ENCODE peak calls at places on chromosomes 6 and 20, in six cellular contexts. S, T, J, E, A and K are unnamed samples.

GRCh38 chr6:16947461-16948159 is 154.2 kb upstream of the STMND1 start:
- DNase-seq in S (peak; percentile 52), T (no peak), J (peak; percentile 7), E (peak; percentile 98), A (peak; percentile 92), K (peak; percentile 19)

GRCh38 chr6:151679081-151679480 is 128.4 kb upstream of the ESR1 start:
- DNase-seq in S (no peak), T (no peak), J (no peak), E (peak; percentile 23), A (no peak), K (no peak)

GRCh38 chr6:11018225-11018624 is 25.9 kb downstream of the ELOVL2 start:
- DNase-seq in S (no peak), T (no peak), J (no peak), E (no peak), A (no peak), K (no peak)

GRCh38 chr6:5672581-5673011 is 334.1 kb downstream of the NRN1 start:
- DNase-seq in S (peak; percentile 70), T (no peak), J (peak; percentile 25), E (peak; percentile 14), A (peak; percentile 55), K (no peak)

GRCh38 chr20:53565254-53565653 is 28.4 kb downstream of the ZNF217 start:
- DNase-seq in S (no peak), T (no peak), J (no peak), E (no peak), A (no peak), K (no peak)

GRCh38 chr6:134594881-134595280 is 277.0 kb upstream of the SGK1 start:
- DNase-seq in S (no peak), T (no peak), J (no peak), E (no peak), A (no peak), K (no peak)

GRCh38 chr6:7803219-7803618 is 77.3 kb downstream of the BMP6 start:
- DNase-seq in S (no peak), T (no peak), J (no peak), E (no peak), A (no peak), K (no peak)

GRCh38 chr20:54174452-54175175 is 828 bp upstream of the CYP24A1 start:
- DNase-seq in S (peak; percentile 31), T (no peak), J (peak; percentile 19), E (no peak), A (no peak), K (no peak)

GRCh38 chr6:25899123-25899522 is 25.1 kb upstream of the SLC17A3 start:
- DNase-seq in S (peak; percentile 83), T (no peak), J (peak; percentile 33), E (no peak), A (no peak), K (no peak)

GRCh38 chr6:35403544-35404442 is 48.3 kb upstream of the FANCE start:
- DNase-seq in S (no peak), T (no peak), J (no peak), E (no peak), A (no peak), K (no peak)

GRCh38 chr6:92753956-92754355 is 665.4 kb downstream of the EPHA7 start:
- DNase-seq in S (no peak), T (no peak), J (no peak), E (no peak), A (no peak), K (no peak)

GRCh38 chr6:14984454-14984853 is 261.4 kb upstream of the JARID2 start:
- DNase-seq in S (no peak), T (peak; percentile 79), J (no peak), E (peak; percentile 3), A (no peak), K (peak; percentile 63)

DNA sequence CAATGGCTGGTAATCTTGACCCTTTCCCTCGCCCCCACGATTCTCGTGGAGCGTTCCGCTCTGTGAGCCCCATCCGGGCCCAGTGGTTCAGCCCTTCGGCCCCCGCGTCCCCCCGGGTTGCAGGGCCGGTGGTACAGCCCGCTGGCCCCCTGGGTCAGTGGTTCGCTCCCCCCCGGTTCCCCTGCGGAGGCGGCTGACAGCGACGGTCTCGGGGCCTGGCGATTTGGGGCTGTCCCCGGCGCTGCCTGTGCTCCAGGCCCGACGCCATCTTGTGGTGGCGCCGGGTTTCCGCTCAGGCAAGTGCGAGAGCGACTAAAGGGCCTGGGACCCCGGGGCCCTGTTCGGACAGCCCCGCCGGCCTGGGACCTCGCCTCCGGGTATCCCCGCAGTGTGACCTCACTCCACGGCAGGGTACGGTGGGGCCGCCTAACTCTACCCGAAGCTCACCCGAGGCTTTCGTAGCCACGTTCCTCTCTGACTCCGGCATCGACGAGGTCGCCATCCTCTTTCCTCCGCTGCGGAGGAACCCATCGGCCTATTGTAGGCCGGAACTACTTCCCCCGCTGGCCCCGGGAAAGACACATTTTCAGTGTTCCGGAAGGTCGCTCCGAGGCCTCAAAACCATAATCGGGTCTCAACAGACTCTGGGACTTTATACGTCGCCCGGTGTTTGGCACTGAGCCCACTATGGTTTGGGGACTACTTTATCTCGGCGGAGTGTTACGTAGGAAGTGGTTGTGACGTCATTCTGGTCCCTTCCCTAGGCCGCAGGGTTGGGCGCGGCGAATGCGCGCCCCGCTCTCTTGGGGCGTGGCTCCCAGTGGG is at the start of gene ZNF335:
- DNase-seq in S (peak; percentile 97), T (peak; percentile 95), J (peak; percentile 98), E (peak; percentile 95), A (peak; percentile 93), K (peak; percentile 99)
- TF ChIP-seq CTCF in S (no peak), T (peak; percentile 83), J (peak; percentile 39), E (peak; percentile 24), A (peak; percentile 25), K (peak; percentile 35)

GRCh38 chr6:150030611-150031010 is 5.3 kb upstream of the RAET1L start:
- DNase-seq in S (no peak), T (no peak), J (no peak), E (no peak), A (no peak), K (no peak)
- TF ChIP-seq CTCF in S (no peak), T (no peak), J (no peak), E (no peak), A (no peak), K (no peak)

DNA sequence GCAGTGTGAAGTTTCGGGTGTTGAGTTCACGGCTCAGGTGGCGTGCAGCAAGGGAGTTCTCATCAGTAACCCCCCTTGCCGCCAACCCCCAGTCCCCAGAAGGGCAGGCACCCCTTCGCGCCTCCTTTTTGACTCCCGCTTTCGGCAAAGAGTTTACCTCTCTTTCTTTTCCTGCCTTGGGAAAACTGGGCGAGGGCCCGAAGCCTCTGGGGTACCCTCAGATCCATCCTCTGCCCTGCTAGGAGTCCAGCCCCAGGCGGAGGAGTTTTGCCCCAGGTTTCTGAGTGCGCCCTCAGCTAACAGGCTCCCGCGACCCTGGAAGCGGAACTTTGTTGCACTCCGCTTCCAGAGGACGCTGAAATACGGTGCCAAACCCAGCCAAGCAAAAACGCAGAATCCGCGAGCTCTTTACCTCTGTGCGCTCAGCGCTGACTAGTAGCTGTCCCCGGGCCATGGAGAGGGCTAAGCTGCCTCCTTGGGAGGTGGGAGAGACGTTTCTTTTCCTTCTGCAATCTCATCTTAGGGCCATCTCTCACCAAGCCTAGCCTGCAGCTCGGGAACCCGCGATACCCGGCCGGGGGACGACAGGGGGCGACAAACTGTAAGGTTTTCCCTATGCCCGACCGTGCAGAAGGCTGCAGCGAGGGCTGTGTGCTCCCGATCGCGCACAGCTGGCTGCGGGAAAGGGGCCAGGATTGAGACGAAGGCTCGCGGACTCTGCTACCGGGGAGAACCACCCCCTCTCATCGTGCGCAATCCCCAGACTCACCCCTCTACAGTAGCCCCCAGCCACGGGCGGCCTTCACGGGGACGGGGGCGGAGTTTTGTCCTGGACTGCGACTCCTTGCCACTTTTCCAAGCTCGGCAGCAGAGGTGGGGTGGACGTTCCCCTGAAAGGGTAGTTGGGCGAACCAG is 2.7 kb upstream of the PAX1 start:
- DNase-seq in S (peak; percentile 91), T (peak; percentile 41), J (peak; percentile 94), E (no peak), A (no peak), K (no peak)
- TF ChIP-seq CTCF in S (peak; percentile 74), T (no peak), J (peak; percentile 84), E (peak; percentile 44), A (peak; percentile 42), K (no peak)

GRCh38 chr6:113632220-113632864 is 224.8 kb upstream of the MARCKS start:
- DNase-seq in S (no peak), T (peak; percentile 54), J (no peak), E (peak; percentile 49), A (no peak), K (peak; percentile 61)
- TF ChIP-seq CTCF in S (no peak), T (no peak), J (no peak), E (no peak), A (no peak), K (no peak)

DNA sequence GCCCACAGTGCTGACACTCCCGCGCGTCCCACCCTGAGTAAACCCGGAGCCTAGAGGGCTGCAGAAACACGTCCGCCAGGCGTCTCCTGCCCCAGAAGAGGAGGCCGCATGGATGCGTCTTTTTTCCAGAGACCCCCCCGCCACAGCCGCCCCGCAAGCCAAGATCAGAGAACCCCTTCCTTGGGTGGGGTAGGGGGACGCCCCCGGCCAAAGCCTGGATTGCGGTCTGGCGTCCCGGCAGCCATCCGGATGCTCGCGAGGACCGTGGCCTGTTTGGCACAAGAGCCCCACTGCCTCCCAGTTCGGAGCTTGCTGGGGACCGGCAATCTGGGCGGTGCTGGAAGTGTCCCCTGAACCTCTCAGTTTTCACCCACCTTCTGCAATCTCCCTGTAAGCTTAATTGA is 960 bp downstream of the FAM162B start:
- DNase-seq in S (peak; percentile 68), T (no peak), J (no peak), E (no peak), A (no peak), K (no peak)
- TF ChIP-seq CTCF in S (no peak), T (no peak), J (peak; percentile 14), E (no peak), A (peak; percentile 33), K (no peak)

DNA sequence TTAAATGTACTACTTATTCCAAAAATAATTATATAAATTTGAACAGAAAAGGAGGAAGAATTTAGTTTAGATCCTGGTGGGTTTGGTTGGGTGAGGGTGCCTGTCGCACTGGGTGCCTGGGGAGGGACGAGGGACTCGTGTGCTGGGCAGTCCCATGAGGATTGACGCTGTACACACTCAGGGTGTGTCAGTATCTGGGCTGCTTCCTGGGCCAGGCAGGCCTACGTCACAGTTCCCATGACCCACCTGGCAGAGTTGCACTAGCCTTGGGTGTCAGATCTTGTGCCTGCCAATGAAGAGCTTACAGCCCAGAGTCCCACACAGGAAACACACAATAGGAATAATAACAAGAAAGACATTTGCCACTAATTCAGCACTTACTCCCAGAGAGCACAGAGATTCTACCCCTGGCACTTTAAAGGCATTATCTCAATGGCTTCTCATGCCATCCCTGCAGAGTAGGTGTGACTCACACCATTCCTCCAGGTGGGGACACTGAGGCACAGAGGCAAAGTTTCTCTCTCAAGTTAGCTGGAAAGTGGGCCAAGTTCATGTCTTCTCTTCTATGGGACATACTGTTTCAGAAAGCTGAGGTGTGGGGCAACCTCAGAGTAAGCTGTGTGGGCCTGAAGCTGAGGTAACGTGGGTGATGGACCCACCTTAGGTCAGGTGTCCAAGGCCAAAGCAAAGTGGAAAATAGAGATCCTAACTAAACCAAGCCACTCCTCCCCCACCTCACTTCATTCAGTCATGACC is 1.3 kb upstream of the SDCBP2 start:
- DNase-seq in S (no peak), T (peak; percentile 87), J (no peak), E (no peak), A (no peak), K (peak; percentile 63)
- TF ChIP-seq CTCF in S (no peak), T (peak; percentile 9), J (no peak), E (no peak), A (no peak), K (no peak)